ENCODE peak calls at places on chromosomes 12 and 14, in nine cellular contexts. Z is glutamatergic neuron, U is psoas muscle, E is fibroblast of the aortic adventitia, D is epithelial cell of esophagus, A is lower leg skin, M is cardiac fibroblast, N is IMR-90, F is dorsolateral prefrontal cortex. P is an unnamed sample.

GRCh38 chr14:33949051-33950037 is 1.5 kb downstream of the EGLN3 start:
- DNase-seq in M (no peak), N (no peak), E (no peak), A (no peak), F (no peak), U (no peak), D (no peak), Z (no peak), P (no peak)

GRCh38 chr12:94074970-94075695 is 73.2 kb upstream of the PLXNC1 start:
- DNase-seq in E (peak), F (no peak), D (peak), A (no peak), N (peak), U (peak), M (peak), Z (peak), P (peak)

GRCh38 chr14:92456215-92457017 is 57.2 kb upstream of the RIN3 start:
- DNase-seq in E (peak), M (peak), N (peak), A (peak), Z (peak), F (peak), D (peak), U (peak), P (peak)

GRCh38 chr12:74971201-74971600 is 238.4 kb downstream of the KCNC2 start:
- DNase-seq in M (no peak), U (no peak), D (no peak), N (no peak), Z (no peak), F (no peak), E (no peak), A (no peak), P (no peak)

GRCh38 chr14:31410048-31410654 is 10.2 kb downstream of the HEATR5A start:
- DNase-seq in A (no peak), E (no peak), D (no peak), F (no peak), Z (no peak), U (no peak), M (no peak), N (no peak), P (no peak)

GRCh38 chr12:58969227-58969626 is 48.9 kb upstream of the LRIG3 start:
- DNase-seq in A (no peak), F (no peak), M (no peak), Z (no peak), N (no peak), D (no peak), U (no peak), E (no peak), P (no peak)

GRCh38 chr14:102556098-102556677 is 36.3 kb upstream of the RCOR1 start:
- DNase-seq in F (no peak), M (no peak), N (no peak), Z (no peak), E (no peak), D (no peak), U (no peak), A (no peak), P (no peak)

GRCh38 chr12:117986705-117987469 is 18.1 kb upstream of the KSR2 start:
- DNase-seq in M (peak), N (peak), F (no peak), A (no peak), Z (no peak), D (peak), E (peak), U (no peak), P (peak)

GRCh38 chr14:50084666-50085065 is 31.7 kb downstream of the VCPKMT start:
- DNase-seq in M (no peak), E (no peak), F (no peak), D (no peak), U (no peak), Z (no peak), A (no peak), N (no peak), P (no peak)

GRCh38 chr14:50088117-50088515 is 28.3 kb downstream of the VCPKMT start:
- DNase-seq in A (no peak), U (no peak), D (no peak), Z (no peak), M (no peak), E (no peak), N (no peak), F (no peak), P (no peak)

GRCh38 chr14:50085570-50086315 is 30.6 kb downstream of the VCPKMT start:
- DNase-seq in M (peak), E (peak), Z (no peak), N (peak), D (peak), A (no peak), F (no peak), U (no peak), P (no peak)

GRCh38 chr14:50087350-50088116 is 28.8 kb downstream of the VCPKMT start:
- DNase-seq in Z (no peak), N (no peak), A (no peak), F (no peak), E (no peak), D (no peak), U (no peak), M (no peak), P (no peak)

GRCh38 chr14:50086316-50086700 is 30.1 kb downstream of the VCPKMT start:
- DNase-seq in U (no peak), E (no peak), A (no peak), F (no peak), N (no peak), Z (no peak), M (no peak), D (no peak), P (no peak)
- TF ChIP-seq CTCF in U (no peak), E (no peak), A (no peak), F (no peak), N (no peak), Z (no peak), M (no peak), D (no peak), P (no peak)

GRCh38 chr14:82999802-83000201 is 1466.1 kb upstream of the SEL1L start:
- DNase-seq in E (no peak), N (peak), U (no peak), Z (no peak), D (peak), M (no peak), F (no peak), A (no peak), P (peak)
- TF ChIP-seq CTCF in E (no peak), N (peak), U (no peak), Z (peak), D (peak), M (no peak), F (no peak), A (no peak), P (peak)

DNA sequence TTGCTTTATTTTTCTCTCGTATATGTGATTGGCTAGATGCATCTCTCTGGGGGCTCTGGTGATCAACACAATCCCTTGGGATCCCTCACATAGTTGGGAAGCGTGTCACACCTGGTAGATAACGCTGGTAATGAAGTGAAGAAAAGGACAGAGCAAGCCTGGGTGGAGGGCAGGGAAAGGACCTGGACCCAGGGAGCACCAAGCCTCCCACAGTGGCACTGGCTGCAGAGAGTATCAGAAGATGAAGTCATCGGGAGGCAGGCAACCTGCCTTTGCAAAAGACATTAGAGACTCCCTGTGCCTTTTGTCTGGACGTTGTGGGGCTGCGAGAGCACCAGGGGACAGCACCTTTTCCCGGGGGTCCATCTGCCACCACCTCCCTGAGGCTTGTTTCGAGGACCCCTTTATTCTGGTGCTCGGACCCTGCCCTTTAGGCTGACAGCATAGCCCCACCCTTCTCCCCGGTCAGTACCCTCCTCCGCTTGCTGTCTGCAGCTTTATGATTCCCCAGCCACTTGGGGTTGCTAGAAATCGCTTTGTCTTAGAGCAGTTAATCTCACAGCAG is 116.4 kb downstream of the EML1 start:
- DNase-seq in D (no peak), Z (no peak), N (no peak), F (no peak), M (peak), A (no peak), E (no peak), U (no peak), P (no peak)
- TF ChIP-seq CTCF in D (no peak), Z (no peak), N (no peak), F (no peak), M (no peak), A (no peak), E (no peak), U (no peak), P (no peak)

DNA sequence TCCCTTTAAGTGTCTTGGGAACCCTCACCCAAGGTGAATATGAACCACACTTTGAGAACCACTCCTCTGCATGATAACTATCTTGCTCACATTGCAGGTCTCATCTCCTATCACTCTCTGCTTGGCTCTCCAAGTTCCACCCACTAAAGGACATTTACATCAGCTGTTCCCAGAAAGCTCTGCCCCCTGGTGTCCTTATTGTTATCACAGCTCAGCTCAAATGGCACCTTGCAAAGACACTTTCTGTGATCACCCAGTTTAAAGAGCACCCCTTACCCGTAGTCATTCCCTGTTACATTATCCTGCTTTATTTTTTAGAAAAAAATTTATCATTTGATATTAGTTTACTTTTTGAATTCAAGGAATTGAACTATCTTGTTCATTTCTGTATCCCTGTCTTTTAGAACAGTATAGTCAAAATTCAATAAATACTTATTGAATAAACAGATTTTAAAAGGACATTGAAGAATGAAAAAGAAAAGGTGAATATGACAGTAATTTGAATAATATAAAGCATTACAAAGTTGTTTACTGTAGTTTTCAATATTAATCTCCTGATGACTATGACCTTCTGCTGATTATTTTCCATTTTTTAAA is 20.5 kb upstream of the GUCY2C start:
- DNase-seq in N (peak), D (peak), U (no peak), E (peak), F (no peak), M (peak), Z (peak), A (no peak), P (peak)
- TF ChIP-seq CTCF in N (peak), D (peak), U (peak), E (peak), F (peak), M (peak), Z (peak), A (no peak), P (peak)

GRCh38 chr12:124741211-124741610 is 122.5 kb downstream of the SCARB1 start:
- DNase-seq in F (no peak), U (no peak), A (no peak), Z (no peak), E (no peak), N (no peak), D (no peak), M (no peak), P (no peak)

GRCh38 chr12:124739953-124740561 is 123.6 kb downstream of the SCARB1 start:
- DNase-seq in D (no peak), U (no peak), N (peak), Z (no peak), E (no peak), A (no peak), F (no peak), M (no peak), P (no peak)

GRCh38 chr12:124738636-124739467 is 124.8 kb downstream of the SCARB1 start:
- DNase-seq in F (no peak), Z (no peak), U (no peak), E (no peak), A (no peak), D (peak), N (peak), M (no peak), P (peak)

GRCh38 chr12:124742111-124742510 is 121.6 kb downstream of the SCARB1 start:
- DNase-seq in U (no peak), D (no peak), N (no peak), E (no peak), F (peak), M (no peak), Z (no peak), A (no peak), P (no peak)

DNA sequence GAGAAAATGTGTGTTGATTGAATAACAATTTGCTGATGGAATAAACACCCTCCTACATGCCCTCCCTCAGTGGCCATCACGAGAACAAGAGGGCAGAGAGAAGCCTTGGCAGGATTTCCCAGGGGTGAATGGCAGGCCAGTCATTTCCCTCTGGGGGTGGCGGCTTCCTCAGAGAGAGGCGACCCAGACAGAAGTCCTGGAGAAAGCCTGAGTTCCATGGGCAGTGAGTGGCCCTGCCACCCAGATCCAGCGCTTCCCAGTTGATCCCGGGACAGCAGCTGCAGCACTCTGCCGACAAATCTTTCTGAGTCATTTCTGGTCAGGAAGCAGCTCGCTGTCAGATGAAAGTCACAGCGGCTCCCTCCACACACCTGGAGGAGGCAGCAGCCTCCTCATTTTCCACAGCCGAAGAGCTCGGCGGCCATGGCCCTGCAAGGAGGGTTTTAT is 123.0 kb downstream of the SCARB1 start:
- DNase-seq in Z (no peak), D (peak), U (peak), E (no peak), M (peak), N (peak), A (no peak), F (no peak), P (peak)
- TF ChIP-seq CTCF in Z (no peak), D (peak), U (peak), E (no peak), M (no peak), N (peak), A (no peak), F (no peak), P (no peak)

DNA sequence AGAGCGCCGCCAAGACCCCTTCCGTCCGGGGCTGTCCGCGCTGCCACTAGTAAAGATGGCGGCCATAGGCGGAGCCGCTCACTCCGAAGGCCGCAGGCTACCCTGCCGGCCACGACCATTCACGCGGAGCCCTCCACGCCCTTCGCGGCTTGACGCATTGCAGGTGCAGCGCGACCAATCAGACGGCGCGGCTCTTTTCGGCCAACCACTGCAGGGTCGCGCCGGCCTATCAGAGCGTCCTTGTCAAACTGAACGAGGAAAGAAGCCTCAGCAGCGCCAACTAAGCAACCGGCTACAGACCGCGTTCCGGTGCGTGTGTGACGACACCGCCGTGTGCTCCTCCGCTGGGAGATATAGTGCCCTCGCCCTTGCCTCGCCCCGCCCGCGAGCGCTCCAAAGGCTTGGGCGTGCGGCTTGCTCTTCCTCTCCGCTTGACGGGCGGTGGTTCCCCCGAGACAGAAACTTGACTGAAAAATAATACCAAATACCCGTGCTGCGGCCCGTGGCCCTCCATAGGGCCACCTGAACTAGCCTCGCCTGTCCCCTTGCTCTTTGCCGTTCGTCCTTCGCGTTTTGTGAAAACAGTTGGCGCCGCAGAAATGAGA is 13.6 kb upstream of the CALM1 start:
- DNase-seq in U (peak), N (peak), Z (peak), D (peak), F (peak), E (peak), A (peak), M (peak), P (peak)
- TF ChIP-seq CTCF in U (no peak), N (peak), Z (no peak), D (no peak), F (peak), E (no peak), A (no peak), M (no peak), P (no peak)

GRCh38 chr12:122965851-122966742 is at the start of gene ABCB9:
- DNase-seq in F (peak), A (peak), M (peak), E (peak), N (peak), D (peak), Z (peak), U (peak), P (peak)
- TF ChIP-seq CTCF in F (no peak), A (no peak), M (no peak), E (no peak), N (no peak), D (no peak), Z (no peak), U (no peak), P (no peak)

GRCh38 chr12:125163148-125163547 is 97.9 kb downstream of the AACS start:
- DNase-seq in U (no peak), F (no peak), Z (no peak), A (no peak), D (no peak), E (no peak), N (no peak), M (no peak), P (no peak)

GRCh38 chr12:125160556-125160955 is 95.3 kb downstream of the AACS start:
- DNase-seq in F (no peak), N (no peak), U (no peak), M (no peak), Z (no peak), A (no peak), E (no peak), D (no peak), P (no peak)

GRCh38 chr12:125161712-125162023 is 96.4 kb downstream of the AACS start:
- DNase-seq in M (no peak), U (no peak), A (no peak), N (no peak), D (no peak), Z (no peak), F (peak), E (no peak), P (no peak)

GRCh38 chr12:125164541-125164940 is 99.3 kb downstream of the AACS start:
- DNase-seq in D (no peak), M (no peak), E (no peak), Z (no peak), U (no peak), N (no peak), F (no peak), A (no peak), P (no peak)

DNA sequence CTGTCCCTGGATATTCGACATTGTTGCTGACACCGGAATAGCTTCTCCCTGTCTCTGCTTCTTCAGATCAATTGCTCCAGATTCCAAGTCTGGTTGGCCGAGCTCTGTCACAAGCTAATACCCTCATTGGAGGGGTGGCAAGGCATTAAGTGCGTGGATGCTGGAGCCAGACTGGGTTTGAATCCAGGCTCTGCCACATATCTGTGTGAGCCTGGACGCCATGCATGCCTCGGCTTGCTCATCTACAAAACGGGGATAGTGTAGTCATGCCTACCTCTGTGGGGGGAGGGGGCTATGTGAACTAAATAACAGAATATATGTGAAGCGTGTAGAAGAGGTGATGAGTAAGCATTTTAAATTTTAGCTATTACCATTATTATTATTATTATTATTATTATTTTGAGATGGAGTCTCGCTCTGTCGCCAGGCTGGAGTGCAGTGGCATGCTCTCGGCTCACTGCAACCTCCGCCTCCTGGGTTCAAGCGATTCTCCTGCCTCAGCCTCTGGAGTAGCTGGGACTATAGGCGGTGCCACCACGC is 97.3 kb downstream of the AACS start:
- DNase-seq in A (no peak), U (no peak), M (no peak), Z (no peak), E (no peak), D (no peak), N (no peak), F (no peak), P (no peak)
- TF ChIP-seq CTCF in A (no peak), U (no peak), M (no peak), Z (no peak), E (no peak), D (no peak), N (no peak), F (no peak), P (no peak)

P was measured in fibroblast of lung.